ENCODE peak calls at places on chromosomes 12 and 14, in four cellular contexts. Y is GM06990, J is PC-3, U is thyroid gland. Q is an unnamed sample.

GRCh38 chr12:1797011-1797901 is 23.1 kb upstream of the LRTM2 start:
- DNase-seq in J (no peak), U (peak), Y (peak), Q (no peak)

GRCh38 chr12:95173392-95174251 is 43.6 kb downstream of the FGD6 start:
- DNase-seq in J (no peak), U (peak), Y (no peak), Q (no peak)

GRCh38 chr14:22556990-22557623 is 31.9 kb downstream of the DAD1 start:
- DNase-seq in J (peak), Y (peak), U (peak), Q (no peak)

GRCh38 chr12:65022960-65023359 is 98.1 kb downstream of the WIF1 start:
- DNase-seq in J (no peak), U (no peak), Y (no peak), Q (no peak)

GRCh38 chr12:3604750-3605638 is 114.0 kb downstream of the PRMT8 start:
- DNase-seq in U (peak), J (peak), Y (no peak), Q (peak)

GRCh38 chr12:71214511-71215285 is 56.9 kb upstream of the TSPAN8 start:
- DNase-seq in Y (no peak), U (no peak), J (no peak), Q (peak)

GRCh38 chr14:95811813-95812212 is 64.8 kb upstream of the TUNAR start:
- DNase-seq in Y (no peak), J (no peak), U (no peak), Q (no peak)

GRCh38 chr14:89428556-89429196 is 11.6 kb upstream of the FOXN3 start:
- DNase-seq in U (peak), J (no peak), Y (no peak), Q (no peak)

GRCh38 chr14:22314183-22314820 is 274.7 kb downstream of the DAD1 start:
- DNase-seq in U (no peak), Y (no peak), J (peak), Q (no peak)

GRCh38 chr12:6827982-6828670 is at the start of gene P3H3:
- DNase-seq in J (no peak), U (peak), Y (no peak), Q (no peak)

GRCh38 chr12:2412305-2412643 is 359.5 kb downstream of the CACNA1C start:
- DNase-seq in U (no peak), Y (no peak), J (no peak), Q (no peak)

GRCh38 chr14:21231020-21231652 is 38.1 kb downstream of the HNRNPC start:
- DNase-seq in U (no peak), Y (no peak), J (no peak), Q (no peak)

GRCh38 chr14:100654814-100655795 is 67.9 kb upstream of the BEGAIN start:
- DNase-seq in J (peak), Y (peak), U (peak), Q (no peak)

GRCh38 chr14:53109688-53110041 is 43.5 kb downstream of the DDHD1 start:
- DNase-seq in Y (no peak), J (no peak), U (no peak), Q (no peak)

GRCh38 chr14:104291123-104292000 is 153.0 kb downstream of the KIF26A start:
- DNase-seq in J (peak), U (no peak), Y (no peak), Q (no peak)

GRCh38 chr12:95385246-95385645 is 88.7 kb upstream of the METAP2 start:
- DNase-seq in U (peak), J (no peak), Y (no peak), Q (peak)

GRCh38 chr14:58430156-58430555 is 2.6 kb downstream of the KIAA0586 start:
- DNase-seq in U (no peak), Y (peak), J (peak), Q (no peak)

GRCh38 chr12:68067762-68068376 is 78.6 kb downstream of the IFNG-AS1 start:
- DNase-seq in Y (no peak), J (peak), U (no peak), Q (no peak)

DNA sequence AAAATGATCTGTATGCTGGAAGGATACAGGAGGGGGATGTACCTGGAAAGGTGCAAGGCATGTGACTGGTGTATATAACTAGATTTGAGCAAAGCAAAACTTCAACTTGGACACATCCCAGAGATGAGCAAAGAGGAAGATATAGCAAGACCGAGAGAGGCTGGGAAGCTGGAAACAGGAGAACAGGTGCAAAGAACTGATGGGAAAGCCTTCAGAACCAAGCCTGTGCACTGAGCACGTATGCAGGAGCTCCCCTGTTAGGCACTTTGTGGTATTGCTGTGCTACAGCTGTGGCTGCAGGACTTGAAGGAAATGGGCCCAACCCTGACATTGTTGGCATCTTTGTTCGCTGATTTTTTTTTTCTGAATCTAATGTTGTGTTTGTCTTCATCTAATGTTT is 120.7 kb upstream of the PWP1 start:
- DNase-seq in U (peak), J (peak), Y (no peak), Q (no peak)
- TF ChIP-seq CTCF in U (peak), J (peak), Y (peak), Q (peak)

GRCh38 chr12:89320735-89321134 is 31.6 kb downstream of the DUSP6 start:
- DNase-seq in Y (no peak), U (no peak), J (no peak), Q (no peak)

GRCh38 chr12:89323568-89324218 is 28.6 kb downstream of the DUSP6 start:
- DNase-seq in J (no peak), Y (no peak), U (no peak), Q (no peak)

GRCh38 chr12:89316705-89317139 is 35.6 kb downstream of the DUSP6 start:
- DNase-seq in Y (no peak), U (no peak), J (no peak), Q (no peak)

GRCh38 chr12:89319111-89319510 is 33.2 kb downstream of the DUSP6 start:
- DNase-seq in U (no peak), Y (no peak), J (no peak), Q (no peak)

DNA sequence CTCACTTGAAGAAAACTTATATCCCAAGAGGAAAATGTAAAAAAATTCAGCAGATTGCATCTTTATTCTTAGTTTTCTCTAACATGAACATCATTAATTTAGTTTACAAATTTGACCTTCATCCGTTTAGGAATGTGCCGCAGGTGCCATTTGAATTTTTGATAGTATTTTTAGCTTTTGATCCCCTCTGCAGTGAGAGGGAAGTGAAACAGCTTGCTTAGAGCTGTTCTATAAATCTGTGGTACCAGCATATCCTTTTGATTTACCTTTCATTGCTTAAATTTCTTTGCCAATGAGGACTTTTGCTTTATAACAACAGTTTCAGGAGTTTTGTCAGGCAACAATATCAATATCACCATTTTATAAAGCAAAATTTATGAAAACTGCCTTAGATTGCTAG is 32.7 kb downstream of the DUSP6 start:
- DNase-seq in J (no peak), Y (no peak), U (no peak), Q (no peak)
- H3K4me3 ChIP-seq in J (no peak), Y (no peak), U (no peak), Q (no peak)

DNA sequence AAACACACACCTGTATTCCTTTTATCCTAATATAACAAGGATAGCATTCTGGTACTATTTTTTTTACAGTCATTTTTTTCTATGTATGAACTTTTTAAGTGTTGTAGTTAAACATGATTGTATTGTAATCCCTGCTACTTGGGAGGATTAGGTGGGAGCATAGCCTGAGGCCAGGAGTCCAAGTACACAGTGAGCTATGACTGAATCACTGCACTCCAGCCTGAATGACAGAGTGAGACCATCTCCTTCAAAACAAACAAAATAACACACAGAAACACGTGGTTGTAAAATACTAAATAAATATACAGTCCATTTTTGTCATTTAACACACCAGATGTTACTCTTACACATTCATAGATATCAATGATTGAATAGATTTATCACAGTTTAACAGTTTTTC is 56.9 kb downstream of the MAP4K5 start:
- DNase-seq in J (peak), Y (no peak), U (no peak), Q (no peak)
- TF ChIP-seq CTCF in J (no peak), Y (no peak), U (no peak), Q (no peak)

GRCh38 chr12:40684986-40685385 is 7.3 kb upstream of the CNTN1 start:
- DNase-seq in U (no peak), J (no peak), Y (no peak), Q (no peak)

DNA sequence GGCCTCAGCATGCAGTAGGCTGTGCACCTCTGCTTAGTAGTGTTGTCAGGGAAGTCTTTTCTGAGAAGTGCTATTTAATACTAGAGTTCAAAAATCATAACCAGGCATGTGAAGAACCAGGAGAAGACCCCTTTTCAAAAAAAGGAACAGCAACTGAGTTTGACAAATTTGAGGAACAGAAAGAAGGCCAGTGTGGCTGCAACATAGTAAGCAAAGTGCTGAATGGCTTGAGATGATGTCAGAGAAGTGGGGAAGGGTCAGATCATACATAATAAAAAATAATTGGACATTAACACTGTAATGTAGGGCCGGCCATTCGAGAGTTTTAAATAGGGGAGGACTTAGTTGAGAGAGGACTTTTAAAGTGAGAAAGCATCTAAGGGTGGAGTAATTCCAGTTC is 11.1 kb upstream of the CNTN1 start:
- DNase-seq in J (no peak), U (no peak), Y (no peak), Q (no peak)
- H3K4me3 ChIP-seq in J (no peak), U (no peak), Y (no peak), Q (no peak)

DNA sequence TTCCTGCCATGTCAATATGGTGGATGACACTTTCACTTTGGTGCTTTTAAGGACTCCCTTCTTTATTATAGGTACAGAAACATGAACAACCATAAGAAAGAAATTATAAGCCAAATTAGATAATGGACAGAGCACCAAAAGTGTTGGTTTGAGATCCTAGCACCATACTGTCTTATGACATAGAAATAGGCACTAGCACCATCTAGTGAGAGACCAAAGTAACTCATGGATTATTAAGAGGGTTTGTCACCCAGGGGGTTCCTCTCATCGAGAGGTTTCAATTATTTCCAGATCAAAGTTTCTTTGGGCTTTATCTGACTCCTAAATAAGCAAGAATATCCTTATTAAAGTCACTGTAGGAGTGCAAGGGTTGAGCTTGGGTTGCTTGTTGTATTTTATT is 153.0 kb upstream of the DIO2 start:
- DNase-seq in Y (no peak), U (no peak), J (peak), Q (no peak)
- TF ChIP-seq CTCF in Y (peak), U (peak), J (peak), Q (peak)

GRCh38 chr12:89464974-89465592 is 59.5 kb downstream of the GALNT4 start:
- DNase-seq in Y (no peak), J (peak), U (no peak), Q (peak)

GRCh38 chr12:89470741-89471504 is 53.7 kb downstream of the GALNT4 start:
- DNase-seq in U (no peak), J (peak), Y (no peak), Q (no peak)

GRCh38 chr12:89468017-89468416 is 56.6 kb downstream of the GALNT4 start:
- DNase-seq in Y (no peak), J (no peak), U (no peak), Q (no peak)

GRCh38 chr12:89469361-89469760 is 55.2 kb downstream of the GALNT4 start:
- DNase-seq in Y (peak), U (no peak), J (peak), Q (no peak)

DNA sequence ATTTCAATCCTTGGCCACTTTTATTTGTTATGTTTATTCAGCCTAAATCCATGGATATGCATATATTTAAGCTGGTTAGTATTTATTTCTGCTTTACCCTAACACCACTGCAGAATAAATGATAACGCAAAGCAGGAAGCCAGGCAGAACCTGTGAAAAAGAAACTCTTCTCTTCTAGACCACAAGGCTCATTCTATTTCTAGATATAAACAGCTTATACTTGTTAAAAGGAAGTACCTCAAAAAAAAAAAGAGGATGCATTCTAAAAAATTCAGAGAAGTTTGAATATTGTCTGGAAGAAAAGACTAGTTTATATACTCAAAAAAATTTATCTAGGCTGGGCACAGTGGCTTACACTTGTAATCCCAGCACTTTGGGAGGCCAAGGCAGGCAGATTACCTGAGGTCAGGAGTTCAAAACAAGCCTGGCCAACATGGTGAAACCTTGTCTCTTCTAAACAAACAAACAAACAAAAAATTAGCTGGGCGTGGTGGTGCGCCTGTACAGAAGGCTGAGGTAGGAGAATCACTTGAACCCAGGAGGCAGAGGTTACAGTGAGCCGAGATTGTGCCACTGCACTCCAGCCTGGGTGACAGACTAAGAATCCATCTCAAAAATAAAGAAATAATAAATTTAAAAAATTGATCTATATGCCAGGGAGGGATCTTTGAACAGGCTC is 55.8 kb downstream of the GALNT4 start:
- DNase-seq in U (no peak), Y (no peak), J (no peak), Q (no peak)
- H3K4me3 ChIP-seq in U (no peak), Y (peak), J (no peak), Q (no peak)